ENCODE peak calls at places on chromosomes 6 and 20, in nine cellular contexts. One of them, this sample, is unnamed. For H3K4me1, the result is how much of the 10 kb centered on the place peaks cover.

GRCh38 chr6:53326372-53327016 is 22.3 kb downstream of the ELOVL5 start:
- DNase-seq in right lobe of liver: no peak
- DNase-seq in heart left ventricle: peak
- DNase-seq in PC-3: peak
- DNase-seq in testis: peak
- DNase-seq in H1: no peak
- DNase-seq in lower lobe of right lung: no peak
- DNase-seq in hepatocyte: peak
- DNase-seq in stomach: no peak
- DNase-seq in this sample: peak

GRCh38 chr20:62739581-62740285 is 31.1 kb downstream of the NTSR1 start:
- DNase-seq in right lobe of liver: peak
- DNase-seq in heart left ventricle: no peak
- DNase-seq in PC-3: peak
- DNase-seq in testis: no peak
- DNase-seq in H1: no peak
- DNase-seq in lower lobe of right lung: peak
- DNase-seq in hepatocyte: no peak
- DNase-seq in stomach: no peak
- DNase-seq in this sample: no peak

GRCh38 chr6:39681566-39682250 is 43.5 kb downstream of the KIF6 start:
- DNase-seq in right lobe of liver: no peak
- DNase-seq in heart left ventricle: no peak
- DNase-seq in PC-3: no peak
- DNase-seq in testis: no peak
- DNase-seq in H1: no peak
- DNase-seq in lower lobe of right lung: no peak
- DNase-seq in hepatocyte: no peak
- DNase-seq in stomach: no peak
- DNase-seq in this sample: no peak

GRCh38 chr20:17617868-17618672 is 48.2 kb downstream of the DSTN start:
- DNase-seq in right lobe of liver: no peak
- DNase-seq in heart left ventricle: no peak
- DNase-seq in PC-3: no peak
- DNase-seq in testis: no peak
- DNase-seq in H1: no peak
- DNase-seq in lower lobe of right lung: peak
- DNase-seq in hepatocyte: no peak
- DNase-seq in stomach: peak
- DNase-seq in this sample: no peak

GRCh38 chr20:9617062-9617461 is 102.7 kb downstream of the LAMP5 start:
- DNase-seq in right lobe of liver: no peak
- DNase-seq in heart left ventricle: peak
- DNase-seq in PC-3: peak
- DNase-seq in testis: peak
- DNase-seq in H1: peak
- DNase-seq in lower lobe of right lung: peak
- DNase-seq in hepatocyte: peak
- DNase-seq in stomach: peak
- DNase-seq in this sample: peak

GRCh38 chr20:3323398-3323797 is 84.1 kb downstream of the DNAAF9 start:
- DNase-seq in right lobe of liver: no peak
- DNase-seq in heart left ventricle: no peak
- DNase-seq in PC-3: peak
- DNase-seq in testis: no peak
- DNase-seq in H1: no peak
- DNase-seq in lower lobe of right lung: no peak
- DNase-seq in hepatocyte: no peak
- DNase-seq in stomach: no peak
- DNase-seq in this sample: no peak

GRCh38 chr6:36289281-36290018 is 19.6 kb downstream of the PNPLA1 start:
- DNase-seq in right lobe of liver: no peak
- DNase-seq in heart left ventricle: no peak
- DNase-seq in PC-3: no peak
- DNase-seq in testis: no peak
- DNase-seq in H1: peak
- DNase-seq in lower lobe of right lung: no peak
- DNase-seq in hepatocyte: peak
- DNase-seq in stomach: no peak
- DNase-seq in this sample: peak

GRCh38 chr6:22784611-22785010 is 215.2 kb downstream of the HDGFL1 start:
- DNase-seq in right lobe of liver: no peak
- DNase-seq in heart left ventricle: no peak
- DNase-seq in PC-3: no peak
- DNase-seq in testis: no peak
- DNase-seq in H1: no peak
- DNase-seq in lower lobe of right lung: no peak
- DNase-seq in hepatocyte: peak
- DNase-seq in stomach: no peak
- DNase-seq in this sample: no peak

GRCh38 chr6:153392156-153392555 is 261.1 kb upstream of the RGS17 start:
- DNase-seq in right lobe of liver: no peak
- DNase-seq in heart left ventricle: no peak
- DNase-seq in PC-3: no peak
- DNase-seq in testis: no peak
- DNase-seq in H1: no peak
- DNase-seq in lower lobe of right lung: no peak
- DNase-seq in hepatocyte: no peak
- DNase-seq in stomach: no peak
- DNase-seq in this sample: no peak

GRCh38 chr6:38432479-38432878 is 207.2 kb downstream of the BTBD9 start:
- DNase-seq in right lobe of liver: no peak
- DNase-seq in heart left ventricle: no peak
- DNase-seq in PC-3: peak
- DNase-seq in testis: no peak
- DNase-seq in H1: no peak
- DNase-seq in lower lobe of right lung: no peak
- DNase-seq in hepatocyte: no peak
- DNase-seq in stomach: no peak
- DNase-seq in this sample: peak

DNA sequence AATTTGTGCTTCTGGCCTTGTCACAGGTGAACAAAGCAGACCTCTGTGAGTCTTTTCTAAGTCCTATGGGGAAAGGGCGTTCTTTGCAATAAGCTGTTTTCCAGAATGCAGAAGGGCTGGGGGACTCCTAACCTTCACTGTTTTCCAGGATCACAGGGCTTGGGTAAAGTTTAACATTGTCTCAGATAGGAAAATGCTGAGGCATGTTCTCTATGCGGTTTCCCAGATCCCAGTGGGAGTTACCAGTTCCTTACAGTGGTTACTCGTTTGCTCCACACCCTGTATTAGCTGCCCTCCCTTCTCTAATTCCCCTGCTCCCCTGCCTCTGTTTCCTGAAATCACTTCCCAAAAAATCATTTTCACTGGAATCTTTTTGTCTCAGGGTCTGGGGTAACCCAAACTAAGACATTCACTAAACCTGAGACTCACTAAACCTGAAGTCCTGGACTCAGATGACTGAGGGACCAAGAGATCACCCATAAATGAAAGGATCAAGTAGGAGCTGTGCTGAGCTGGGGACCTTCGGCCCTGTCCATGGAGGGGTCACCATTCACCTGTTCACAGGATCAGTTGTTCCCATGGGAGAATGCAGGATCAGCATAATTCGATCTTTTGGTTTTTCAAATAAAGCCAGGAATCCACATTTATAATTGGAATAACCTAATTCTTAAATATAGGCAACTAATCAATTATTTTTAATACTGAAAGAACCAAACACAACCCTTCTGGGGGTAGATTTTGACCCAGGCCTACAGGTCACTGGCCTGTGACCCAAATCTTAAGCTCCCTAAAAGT is 76.2 kb downstream of the ISM1 start:
- DNase-seq in right lobe of liver: no peak
- DNase-seq in heart left ventricle: no peak
- DNase-seq in PC-3: no peak
- DNase-seq in testis: no peak
- DNase-seq in H1: no peak
- DNase-seq in lower lobe of right lung: no peak
- DNase-seq in hepatocyte: peak
- DNase-seq in stomach: no peak
- DNase-seq in this sample: no peak
- H3K4me1 ChIP-seq in right lobe of liver: under half
- H3K4me1 ChIP-seq in heart left ventricle: under half
- H3K4me1 ChIP-seq in PC-3: under half
- H3K4me1 ChIP-seq in testis: under half
- H3K4me1 ChIP-seq in H1: under half
- H3K4me1 ChIP-seq in lower lobe of right lung: under half
- H3K4me1 ChIP-seq in hepatocyte: under half
- H3K4me1 ChIP-seq in stomach: under half
- H3K4me1 ChIP-seq in this sample: under half

DNA sequence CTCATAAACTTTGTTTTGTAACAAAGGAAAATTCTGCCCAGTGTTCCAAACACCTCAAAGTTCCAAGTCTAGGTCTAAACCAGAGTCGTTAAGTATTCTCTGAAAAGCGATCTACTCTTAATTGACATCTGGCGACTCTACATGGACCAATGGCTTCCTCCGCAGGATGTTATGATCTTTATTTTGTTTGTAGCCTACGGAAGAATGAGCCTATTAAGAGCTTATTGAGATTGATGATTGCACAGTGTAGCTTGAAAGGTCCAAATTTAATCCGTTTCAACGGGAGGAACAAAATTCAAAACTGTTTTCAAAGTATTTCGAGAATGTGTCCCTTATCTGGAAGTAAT is 61.1 kb downstream of the FAM217A start:
- DNase-seq in right lobe of liver: no peak
- DNase-seq in heart left ventricle: no peak
- DNase-seq in PC-3: peak
- DNase-seq in testis: no peak
- DNase-seq in H1: no peak
- DNase-seq in lower lobe of right lung: no peak
- DNase-seq in hepatocyte: peak
- DNase-seq in stomach: no peak
- DNase-seq in this sample: no peak
- TF ChIP-seq CTCF in right lobe of liver: no peak
- TF ChIP-seq CTCF in heart left ventricle: no peak
- TF ChIP-seq CTCF in PC-3: no peak
- TF ChIP-seq CTCF in testis: no peak
- TF ChIP-seq CTCF in H1: no peak
- TF ChIP-seq CTCF in lower lobe of right lung: no peak
- TF ChIP-seq CTCF in hepatocyte: no peak
- TF ChIP-seq CTCF in stomach: no peak
- TF ChIP-seq CTCF in this sample: no peak

GRCh38 chr20:59604770-59605665 is 678 bp downstream of the PHACTR3 start:
- DNase-seq in right lobe of liver: no peak
- DNase-seq in heart left ventricle: no peak
- DNase-seq in PC-3: no peak
- DNase-seq in testis: no peak
- DNase-seq in H1: peak
- DNase-seq in lower lobe of right lung: no peak
- DNase-seq in hepatocyte: peak
- DNase-seq in stomach: no peak
- DNase-seq in this sample: no peak

GRCh38 chr20:59603176-59603575 is 1.2 kb upstream of the PHACTR3 start:
- DNase-seq in right lobe of liver: peak
- DNase-seq in heart left ventricle: no peak
- DNase-seq in PC-3: no peak
- DNase-seq in testis: no peak
- DNase-seq in H1: no peak
- DNase-seq in lower lobe of right lung: no peak
- DNase-seq in hepatocyte: no peak
- DNase-seq in stomach: no peak
- DNase-seq in this sample: no peak

GRCh38 chr20:59602546-59603080 is 1.7 kb upstream of the PHACTR3 start:
- DNase-seq in right lobe of liver: peak
- DNase-seq in heart left ventricle: no peak
- DNase-seq in PC-3: no peak
- DNase-seq in testis: no peak
- DNase-seq in H1: no peak
- DNase-seq in lower lobe of right lung: no peak
- DNase-seq in hepatocyte: no peak
- DNase-seq in stomach: no peak
- DNase-seq in this sample: no peak

GRCh38 chr20:59605691-59606364 is 1.5 kb downstream of the PHACTR3 start:
- DNase-seq in right lobe of liver: no peak
- DNase-seq in heart left ventricle: no peak
- DNase-seq in PC-3: no peak
- DNase-seq in testis: no peak
- DNase-seq in H1: no peak
- DNase-seq in lower lobe of right lung: no peak
- DNase-seq in hepatocyte: no peak
- DNase-seq in stomach: no peak
- DNase-seq in this sample: no peak

DNA sequence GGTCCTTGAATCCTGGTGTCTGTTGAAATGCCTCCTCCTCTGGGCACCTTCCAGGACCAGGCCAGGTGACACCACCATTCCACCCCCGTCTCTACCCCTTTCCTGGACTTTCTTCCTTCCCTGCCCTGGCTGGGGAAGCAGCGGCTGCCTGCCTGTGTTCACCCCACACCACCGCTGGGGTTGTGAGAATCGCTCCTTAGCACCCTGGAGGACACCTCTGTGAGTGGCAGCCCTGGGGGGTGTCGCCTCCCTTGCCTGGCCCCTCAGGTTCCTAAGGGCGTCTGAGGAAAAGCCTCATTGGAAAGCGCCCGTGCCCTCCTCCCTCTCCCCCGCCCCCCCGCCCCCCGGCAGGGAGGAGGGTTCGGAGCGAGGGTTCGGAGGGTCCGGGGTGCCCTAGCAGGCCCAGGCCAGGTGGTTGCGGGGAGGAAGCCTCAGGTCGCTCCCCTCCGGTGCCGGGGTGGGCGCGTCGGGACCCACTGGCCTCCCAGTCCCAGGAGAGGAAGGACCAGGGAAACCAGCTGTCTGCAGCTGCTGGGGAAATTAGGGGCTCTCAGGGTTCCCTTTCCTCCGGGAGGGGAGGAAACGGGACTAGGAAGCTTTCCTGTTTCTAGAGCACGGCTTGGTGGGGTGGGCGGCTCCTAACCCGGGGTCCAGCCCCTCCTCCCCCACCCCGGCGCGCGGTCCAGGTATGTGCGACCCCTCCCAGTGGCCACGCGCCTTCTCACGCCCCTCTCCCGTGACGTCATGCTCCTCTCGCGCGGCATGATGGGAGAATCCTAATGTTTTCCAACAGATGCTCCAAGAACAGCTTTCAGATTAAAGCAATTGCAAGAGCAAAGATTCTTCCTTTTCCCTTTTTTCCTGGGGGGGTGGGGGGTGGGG is at the start of gene PHACTR3:
- DNase-seq in right lobe of liver: no peak
- DNase-seq in heart left ventricle: no peak
- DNase-seq in PC-3: no peak
- DNase-seq in testis: peak
- DNase-seq in H1: peak
- DNase-seq in lower lobe of right lung: no peak
- DNase-seq in hepatocyte: peak
- DNase-seq in stomach: no peak
- DNase-seq in this sample: no peak
- H3K27ac ChIP-seq in right lobe of liver: no peak
- H3K27ac ChIP-seq in heart left ventricle: no peak
- H3K27ac ChIP-seq in PC-3: no peak
- H3K27ac ChIP-seq in testis: no peak
- H3K27ac ChIP-seq in H1: no peak
- H3K27ac ChIP-seq in lower lobe of right lung: no peak
- H3K27ac ChIP-seq in hepatocyte: no peak
- H3K27ac ChIP-seq in stomach: no peak
- H3K27ac ChIP-seq in this sample: no peak

DNA sequence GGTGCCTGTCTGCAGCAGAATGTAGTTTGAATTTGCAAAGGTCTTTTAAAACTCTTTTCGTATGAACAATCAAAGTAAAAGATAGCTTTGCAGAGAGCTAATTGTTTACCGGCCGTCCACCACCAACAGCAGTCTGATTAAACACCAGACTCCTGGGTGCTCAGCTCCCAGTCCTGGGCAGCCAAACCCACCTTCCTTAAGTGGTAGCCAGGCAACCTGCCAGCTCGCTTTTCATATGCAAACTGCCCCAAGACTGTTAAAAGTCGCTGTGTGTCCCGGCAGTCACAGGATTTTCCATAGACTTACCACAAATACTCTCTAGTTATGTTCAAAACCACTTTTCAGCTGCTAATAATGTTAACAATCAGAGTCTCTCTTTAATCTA is 849 bp downstream of the THBS2 start:
- DNase-seq in right lobe of liver: no peak
- DNase-seq in heart left ventricle: no peak
- DNase-seq in PC-3: no peak
- DNase-seq in testis: no peak
- DNase-seq in H1: no peak
- DNase-seq in lower lobe of right lung: peak
- DNase-seq in hepatocyte: no peak
- DNase-seq in stomach: no peak
- DNase-seq in this sample: no peak
- H3K4me1 ChIP-seq in right lobe of liver: under half
- H3K4me1 ChIP-seq in heart left ventricle: under half
- H3K4me1 ChIP-seq in PC-3: under half
- H3K4me1 ChIP-seq in testis: under half
- H3K4me1 ChIP-seq in H1: under half
- H3K4me1 ChIP-seq in lower lobe of right lung: under half
- H3K4me1 ChIP-seq in hepatocyte: under half
- H3K4me1 ChIP-seq in stomach: under half
- H3K4me1 ChIP-seq in this sample: under half